ENCODE peak calls at places on chromosomes 5 and 9, in six cellular contexts. J, Y, L, G, U and Q are unnamed samples.

GRCh38 chr9:135905380-135906282 is 1.7 kb downstream of the CAMSAP1 start:
- DNase-seq in L (no peak), Y (peak; percentile 76), G (peak; percentile 38), U (no peak), J (no peak), Q (no peak)

GRCh38 chr5:36573441-36573840 is 33.0 kb upstream of the SLC1A3 start:
- DNase-seq in U (no peak), G (peak; percentile 67), J (no peak), L (peak; percentile 34), Y (no peak), Q (no peak)

GRCh38 chr5:157718529-157718928 is 12.7 kb upstream of the THG1L start:
- DNase-seq in J (no peak), Y (peak; percentile 81), G (peak; percentile 77), L (peak; percentile 75), U (no peak), Q (no peak)

GRCh38 chr5:3601929-3602712 is 6.5 kb downstream of the IRX1 start:
- DNase-seq in J (no peak), U (peak; percentile 56), G (no peak), Y (no peak), L (peak; percentile 19), Q (no peak)

GRCh38 chr9:4959028-4959427 is 26.0 kb upstream of the JAK2 start:
- DNase-seq in U (no peak), J (no peak), L (no peak), G (no peak), Y (no peak), Q (no peak)

GRCh38 chr5:98651715-98652114 is 121.7 kb upstream of the RGMB start:
- DNase-seq in U (no peak), J (no peak), G (peak; percentile 9), Y (no peak), L (no peak), Q (no peak)

GRCh38 chr9:119701651-119702050 is 332.4 kb upstream of the BRINP1 start:
- DNase-seq in U (no peak), L (no peak), G (no peak), J (no peak), Y (no peak), Q (no peak)

GRCh38 chr9:131776473-131776872 is 36.6 kb upstream of the RAPGEF1 start:
- DNase-seq in U (peak; percentile 91), J (peak; percentile 85), Y (peak; percentile 81), G (peak; percentile 36), L (peak; percentile 86), Q (peak; percentile 71)

GRCh38 chr9:32671333-32671732 is 35.9 kb upstream of the TAF1L start:
- DNase-seq in Y (no peak), J (no peak), G (no peak), U (no peak), L (peak; percentile 2), Q (no peak)

GRCh38 chr5:14743601-14744295 is 79.2 kb downstream of the OTULIN start:
- DNase-seq in G (peak; percentile 77), L (no peak), Y (no peak), J (no peak), U (no peak), Q (no peak)

DNA sequence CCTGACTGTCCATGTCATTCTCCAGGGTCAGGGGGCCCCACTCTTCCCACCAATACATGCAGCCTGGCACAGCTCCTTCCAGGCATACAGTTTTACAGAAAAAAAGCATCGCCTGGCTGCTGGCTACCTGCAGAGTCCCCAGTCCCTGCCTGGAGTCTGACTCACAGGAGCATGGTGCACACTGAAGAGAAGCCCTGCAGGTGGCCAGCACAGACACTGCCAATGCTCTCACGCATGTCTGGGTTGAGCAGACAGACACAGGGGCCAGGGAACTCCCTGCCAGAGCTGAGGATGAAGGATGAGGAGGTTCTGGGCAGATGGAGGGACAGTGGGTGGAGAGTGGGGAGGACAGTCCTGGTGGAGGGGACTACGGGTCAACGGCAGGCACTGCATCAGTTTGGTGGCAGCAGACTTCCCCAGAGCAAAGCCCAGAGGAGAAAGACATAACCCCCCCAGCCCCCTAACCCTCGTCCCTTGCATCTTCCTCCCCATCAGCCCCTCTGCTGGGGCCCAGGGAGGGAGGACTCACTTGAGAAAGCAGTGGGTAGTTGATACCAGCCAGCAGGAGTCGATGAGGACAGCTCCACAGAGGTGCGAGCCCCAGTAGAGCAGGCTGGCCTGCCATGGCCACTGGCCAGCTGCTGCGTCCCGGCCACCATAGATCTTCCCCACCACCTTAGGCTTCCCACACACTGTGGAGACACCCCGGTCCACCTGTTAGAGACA is 72.9 kb upstream of the SPTLC1 start:
- DNase-seq in Y (no peak), U (no peak), J (no peak), G (no peak), L (no peak), Q (no peak)
- H3K23ac ChIP-seq in Y (no peak overlapping the region), U (no peak overlapping the region), J (no peak overlapping the region), G (no peak overlapping the region), L (no peak overlapping the region), Q (peak overlapping the region; percentile 29)

GRCh38 chr5:142063376-142063775 is 45.2 kb upstream of the NDFIP1 start:
- DNase-seq in U (no peak), L (no peak), Y (no peak), J (no peak), G (no peak), Q (no peak)
- H3K9ac ChIP-seq in U (no peak overlapping the region), L (no peak overlapping the region), Y (no peak overlapping the region), J (no peak overlapping the region), G (peak overlapping the region; percentile 2), Q (no peak overlapping the region)

DNA sequence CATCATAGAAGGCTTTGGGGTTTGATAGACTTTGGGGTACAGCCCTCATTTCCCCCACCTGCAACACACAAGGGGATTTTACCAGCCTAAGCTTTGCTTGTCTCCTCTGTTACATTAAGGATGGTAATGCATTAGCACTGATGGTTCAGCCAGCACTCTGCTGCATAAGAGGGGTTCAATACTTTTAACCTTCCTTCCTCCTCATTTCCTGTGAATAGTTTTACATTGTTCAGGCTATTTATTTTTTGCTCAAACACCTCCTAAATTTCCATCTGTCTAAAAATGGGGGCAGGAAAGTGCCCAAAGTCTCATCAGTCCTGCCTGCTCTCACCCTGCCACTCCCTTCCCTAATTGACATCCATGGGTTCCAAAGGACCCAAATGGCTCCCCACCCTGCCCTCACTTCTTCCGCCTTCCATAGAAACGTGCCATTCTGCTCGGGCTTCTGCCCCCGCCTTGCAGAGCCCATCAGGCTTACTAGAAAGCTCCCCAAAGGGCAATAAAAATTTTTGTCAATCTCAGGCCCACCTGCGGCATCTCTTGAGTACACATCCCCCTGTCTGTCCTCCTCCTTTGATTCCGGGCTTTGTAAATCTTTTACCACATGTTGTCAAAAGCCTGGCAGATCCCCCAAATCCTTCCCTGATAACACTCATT is 239.5 kb upstream of the SLC24A2 start:
- DNase-seq in L (no peak), J (no peak), U (no peak), Y (no peak), G (no peak), Q (no peak)
- H4K8ac ChIP-seq in L (no peak overlapping the region), J (no peak overlapping the region), U (no peak overlapping the region), Y (no peak overlapping the region), G (no peak overlapping the region), Q (no peak overlapping the region)

DNA sequence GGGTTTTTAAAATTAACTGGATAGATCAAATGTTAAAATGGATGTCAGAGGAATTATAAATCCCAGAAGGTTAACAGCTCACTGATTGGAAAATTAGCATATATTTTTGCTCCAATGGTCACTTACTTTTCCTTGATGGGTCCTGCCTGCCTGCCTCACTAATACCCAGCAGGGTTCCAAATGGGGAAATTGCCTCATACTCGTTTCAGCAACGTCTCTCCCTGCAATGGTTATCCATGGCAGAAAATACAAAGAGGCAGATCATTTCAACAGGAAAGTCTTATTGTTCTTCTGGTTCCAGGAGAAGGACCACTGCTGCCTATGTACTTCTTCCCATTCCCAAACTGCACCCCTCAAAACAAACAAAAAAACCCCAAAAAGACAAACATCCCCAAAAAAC is 71.3 kb downstream of the ERP44 start:
- DNase-seq in U (no peak), G (no peak), L (peak; percentile 19), Y (no peak), J (no peak), Q (no peak)
- H3K23ac ChIP-seq in U (no peak overlapping the region), G (no peak overlapping the region), L (no peak overlapping the region), Y (no peak overlapping the region), J (no peak overlapping the region), Q (no peak overlapping the region)

DNA sequence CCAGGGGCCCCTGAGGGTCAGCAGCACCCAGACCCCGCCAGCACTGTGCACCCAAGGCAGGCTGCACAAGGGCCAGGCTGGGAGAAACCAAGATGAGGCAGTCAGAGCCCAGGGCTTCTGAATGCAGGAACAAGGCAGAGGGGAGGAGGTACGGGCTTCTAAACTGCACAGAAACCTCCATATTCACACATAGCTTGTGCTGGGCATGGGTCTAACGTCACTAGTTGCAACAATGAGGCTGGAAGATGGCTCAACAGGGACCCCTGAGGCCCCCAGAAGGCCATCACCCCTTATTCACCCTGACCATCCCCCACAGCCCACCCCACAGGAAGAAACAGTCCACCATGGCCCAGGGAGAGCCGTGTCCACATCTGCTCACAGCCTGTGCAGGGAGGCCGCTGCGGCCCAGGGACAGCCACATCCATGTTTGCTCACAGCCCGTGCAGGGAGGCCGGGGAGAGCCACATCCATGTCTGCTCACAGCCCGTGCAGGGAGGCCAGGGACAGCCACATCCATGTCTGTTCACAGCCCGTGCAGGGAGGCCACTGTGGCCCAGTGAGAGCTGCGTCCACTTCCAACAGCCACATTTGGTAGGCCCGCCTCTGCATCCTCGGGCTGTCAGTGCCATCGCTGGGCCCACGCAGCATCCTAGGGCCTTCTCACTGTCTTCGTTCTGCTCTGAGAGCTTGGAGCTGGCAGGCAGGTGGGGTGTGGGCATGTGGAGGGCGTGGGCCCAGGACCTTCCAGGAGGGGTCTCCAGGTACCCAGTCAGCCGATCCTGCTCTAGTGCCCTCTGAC is 38.2 kb downstream of the LPCAT1 start:
- DNase-seq in U (no peak), J (no peak), Y (no peak), L (no peak), G (no peak), Q (no peak)
- H3K9ac ChIP-seq in U (no peak overlapping the region), J (no peak overlapping the region), Y (no peak overlapping the region), L (no peak overlapping the region), G (no peak overlapping the region), Q (no peak overlapping the region)